ENCODE peak calls at places on chromosomes 16 and 17, in six cellular contexts. F, I, V, E, A and C are unnamed samples.
A peak's percentile ranks its signal among the peaks of the same experiment; 100 is the strongest.

GRCh38 chr17:13209091-13209490 is 191.3 kb upstream of the ELAC2 start:
- DNase-seq in F (no peak), I (no peak), V (no peak), E (no peak), A (no peak), C (no peak)

GRCh38 chr16:7304257-7304656 is 28.4 kb upstream of the RBFOX1 start:
- DNase-seq in F (no peak), I (no peak), V (peak; percentile 21), E (no peak), A (no peak), C (no peak)

GRCh38 chr16:67989322-67990017 is 9.2 kb upstream of the DPEP3 start:
- DNase-seq in F (no peak), I (no peak), V (no peak), E (no peak), A (no peak), C (no peak)

GRCh38 chr16:76193851-76194620 is 83.2 kb upstream of the CNTNAP4 start:
- DNase-seq in F (no peak), I (no peak), V (no peak), E (no peak), A (no peak), C (no peak)

GRCh38 chr16:53948326-53948725 is 244.4 kb downstream of the FTO start:
- DNase-seq in F (no peak), I (no peak), V (no peak), E (no peak), A (no peak), C (no peak)

GRCh38 chr17:55577011-55577586 is 65.8 kb upstream of the SMIM36 start:
- DNase-seq in F (no peak), I (no peak), V (no peak), E (no peak), A (peak; percentile 35), C (peak; percentile 84)

GRCh38 chr17:79834575-79835469 is 4.4 kb downstream of the CBX4 start:
- DNase-seq in F (no peak), I (peak; percentile 61), V (peak; percentile 84), E (no peak), A (no peak), C (no peak)

GRCh38 chr16:11560701-11561439 is 25.8 kb downstream of the LITAF start:
- DNase-seq in F (no peak), I (no peak), V (peak; percentile 37), E (no peak), A (no peak), C (no peak)

GRCh38 chr16:70151391-70151790 is 22.2 kb upstream of the CLEC18C start:
- DNase-seq in F (no peak), I (no peak), V (no peak), E (no peak), A (no peak), C (no peak)

GRCh38 chr17:76032073-76032779 is 5.1 kb upstream of the EVPL start:
- DNase-seq in F (no peak), I (no peak), V (peak; percentile 57), E (peak; percentile 49), A (no peak), C (no peak)

GRCh38 chr17:16980813-16981731 is 9.2 kb upstream of the TNFRSF13B start:
- DNase-seq in F (no peak), I (no peak), V (no peak), E (no peak), A (peak; percentile 84), C (no peak)

GRCh38 chr17:61833536-61834203 is 29.7 kb downstream of the BRIP1 start:
- DNase-seq in F (no peak), I (peak; percentile 57), V (no peak), E (no peak), A (no peak), C (peak; percentile 76)

GRCh38 chr17:6492892-6493674 is 48.8 kb downstream of the PIMREG start:
- DNase-seq in F (peak; percentile 22), I (peak; percentile 41), V (no peak), E (peak; percentile 19), A (no peak), C (no peak)

GRCh38 chr16:49524578-49525315 is 151.1 kb downstream of the C16orf78 start:
- DNase-seq in F (no peak), I (no peak), V (peak; percentile 92), E (no peak), A (no peak), C (no peak)
- TF ChIP-seq SMC3 in F (no peak), I (no peak), V (no peak), E (no peak), A (no peak), C (no peak)

GRCh38 chr16:28984619-28985135 is at the start of gene LAT:
- DNase-seq in F (no peak), I (peak; percentile 25), V (no peak), E (no peak), A (no peak), C (no peak)
- TF ChIP-seq SMC3 in F (no peak), I (no peak), V (no peak), E (no peak), A (no peak), C (no peak)

GRCh38 chr16:86979984-86980553 is 337.1 kb downstream of the C16orf95 start:
- DNase-seq in F (no peak), I (no peak), V (no peak), E (no peak), A (no peak), C (no peak)

GRCh38 chr16:86978445-86979030 is 338.7 kb downstream of the C16orf95 start:
- DNase-seq in F (no peak), I (no peak), V (no peak), E (no peak), A (no peak), C (no peak)

GRCh38 chr16:86982347-86982596 is 334.9 kb downstream of the C16orf95 start:
- DNase-seq in F (no peak), I (no peak), V (no peak), E (no peak), A (no peak), C (no peak)

GRCh38 chr16:86979061-86979460 is 338.1 kb downstream of the C16orf95 start:
- DNase-seq in F (no peak), I (no peak), V (no peak), E (no peak), A (no peak), C (no peak)

GRCh38 chr16:86980644-86981043 is 336.5 kb downstream of the C16orf95 start:
- DNase-seq in F (no peak), I (no peak), V (no peak), E (no peak), A (no peak), C (no peak)
- TF ChIP-seq SMC3 in F (no peak), I (no peak), V (no peak), E (no peak), A (no peak), C (no peak)

GRCh38 chr17:58242171-58242784 is 3.9 kb downstream of the LPO start:
- DNase-seq in F (no peak), I (no peak), V (no peak), E (no peak), A (no peak), C (no peak)
- TF ChIP-seq SMC3 in F (no peak), I (no peak), V (no peak), E (no peak), A (no peak), C (no peak)

DNA sequence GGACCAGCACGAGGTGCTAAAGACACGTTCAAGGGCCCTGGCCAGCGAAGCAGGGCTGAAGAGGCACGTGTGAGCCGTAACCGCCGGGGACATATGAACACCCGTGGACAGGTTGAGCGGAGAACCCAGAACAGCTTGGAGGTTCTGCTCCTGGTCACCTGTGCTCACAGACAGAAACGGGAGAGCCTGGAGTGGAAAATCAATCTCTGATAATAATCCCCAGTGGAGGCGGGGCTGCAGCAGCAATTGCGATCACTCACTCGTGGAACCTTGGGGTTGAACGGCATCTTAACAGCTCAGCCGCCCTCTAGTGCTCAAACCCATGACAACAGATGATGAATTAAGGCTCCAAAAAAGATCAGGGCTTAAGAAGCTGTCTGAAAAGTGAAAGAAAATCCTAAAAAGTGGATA is 25.6 kb downstream of the WIPI1 start:
- DNase-seq in F (peak; percentile 41), I (peak; percentile 50), V (peak; percentile 41), E (peak; percentile 25), A (no peak), C (peak; percentile 23)
- TF ChIP-seq SMC3 in F (peak; percentile 20), I (peak; percentile 55), V (no peak), E (peak; percentile 34), A (peak; percentile 33), C (peak; percentile 42)

GRCh38 chr17:57121308-57122042 is 36.4 kb downstream of the AKAP1 start:
- DNase-seq in F (peak; percentile 54), I (peak; percentile 56), V (peak; percentile 80), E (no peak), A (no peak), C (peak; percentile 36)
- TF ChIP-seq SMC3 in F (peak; percentile 47), I (peak; percentile 76), V (peak; percentile 75), E (peak; percentile 52), A (no peak), C (peak; percentile 48)

GRCh38 chr16:4263504-4264436 is 9.1 kb downstream of the TFAP4 start:
- DNase-seq in F (peak; percentile 96), I (peak; percentile 46), V (peak; percentile 99), E (peak; percentile 47), A (no peak), C (peak; percentile 86)
- TF ChIP-seq SMC3 in F (no peak), I (no peak), V (peak; percentile 26), E (no peak), A (no peak), C (no peak)

DNA sequence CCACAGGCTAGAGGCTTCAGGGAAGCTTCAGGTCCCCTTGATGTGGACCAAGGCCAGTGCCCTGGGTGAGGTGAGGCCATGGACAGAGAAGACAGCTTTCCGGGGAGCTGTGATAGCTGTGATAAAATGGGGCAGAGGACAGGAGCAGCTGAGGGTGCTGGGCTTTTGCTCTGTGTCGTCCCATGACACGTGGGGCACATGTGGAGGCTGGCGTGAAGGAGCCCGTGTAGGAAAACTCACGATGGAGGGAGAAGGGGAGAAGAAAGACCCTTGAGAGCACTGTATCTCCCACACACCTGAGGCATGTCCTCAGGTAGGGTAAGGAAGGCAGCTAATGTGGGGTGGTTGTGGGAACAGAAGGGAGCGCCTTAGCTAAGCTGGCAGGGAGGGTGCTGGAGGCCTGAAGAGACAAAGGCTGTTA is 21.3 kb downstream of the B9D1 start:
- DNase-seq in F (no peak), I (no peak), V (no peak), E (no peak), A (no peak), C (no peak)
- TF ChIP-seq SMC3 in F (no peak), I (no peak), V (no peak), E (no peak), A (no peak), C (no peak)